ENCODE peak calls at places on chromosome 16, in four cellular contexts. F, L, E and Q are unnamed samples.

GRCh38 chr16:1159973-1160772 is 7.3 kb downstream of the CACNA1H start:
- DNase-seq in F (no peak), L (no peak), E (no peak), Q (no peak)

GRCh38 chr16:73033271-73033998 is 14.5 kb downstream of the ZFHX3 start:
- DNase-seq in F (peak; percentile 84), L (no peak), E (no peak), Q (peak; percentile 96)

GRCh38 chr16:48687421-48688038 is 77.5 kb upstream of the N4BP1 start:
- DNase-seq in F (peak; percentile 78), L (peak; percentile 67), E (no peak), Q (peak; percentile 66)

GRCh38 chr16:19765860-19766553 is 47.9 kb downstream of the IQCK start:
- DNase-seq in F (no peak), L (no peak), E (no peak), Q (no peak)

GRCh38 chr16:15608398-15609285 is 34.3 kb downstream of the MARF1 start:
- DNase-seq in F (no peak), L (peak; percentile 60), E (no peak), Q (no peak)

GRCh38 chr16:68446941-68447675 is 1.2 kb downstream of the SMPD3 start:
- DNase-seq in F (no peak), L (no peak), E (no peak), Q (no peak)

GRCh38 chr16:20944861-20945390 is 44.4 kb downstream of the LYRM1 start:
- DNase-seq in F (peak; percentile 83), L (peak; percentile 16), E (no peak), Q (no peak)

GRCh38 chr16:62715701-62716100 is 679.5 kb upstream of the CDH8 start:
- DNase-seq in F (no peak), L (no peak), E (no peak), Q (no peak)

GRCh38 chr16:23863511-23864422 is 28.0 kb downstream of the PRKCB start:
- DNase-seq in F (no peak), L (no peak), E (no peak), Q (no peak)

GRCh38 chr16:46747777-46748651 is at the start of gene MYLK3:
- DNase-seq in F (peak; percentile 92), L (no peak), E (peak; percentile 38), Q (peak; percentile 78)
- H3K56ac ChIP-seq in F (peak within 1 kb of the TSS; percentile 75), L (no peak within 1 kb of the TSS), E (no peak within 1 kb of the TSS), Q (no peak within 1 kb of the TSS)

GRCh38 chr16:81499576-81500380 is 55.2 kb downstream of the CMIP start:
- DNase-seq in F (no peak), L (no peak), E (no peak), Q (no peak)
- H3K4me1 ChIP-seq in F (no peaks in the 10 kb centered on the region), L (peaks cover 6% of the 10 kb centered on the region), E (peaks cover 17% of the 10 kb centered on the region), Q (no peaks in the 10 kb centered on the region)

GRCh38 chr16:3549906-3550305 is 27.3 kb downstream of the NLRC3 start:
- DNase-seq in F (no peak), L (no peak), E (no peak), Q (no peak)
- H3K56ac ChIP-seq in F (no peak overlapping the region), L (no peak overlapping the region), E (no peak overlapping the region), Q (no peak overlapping the region)

DNA sequence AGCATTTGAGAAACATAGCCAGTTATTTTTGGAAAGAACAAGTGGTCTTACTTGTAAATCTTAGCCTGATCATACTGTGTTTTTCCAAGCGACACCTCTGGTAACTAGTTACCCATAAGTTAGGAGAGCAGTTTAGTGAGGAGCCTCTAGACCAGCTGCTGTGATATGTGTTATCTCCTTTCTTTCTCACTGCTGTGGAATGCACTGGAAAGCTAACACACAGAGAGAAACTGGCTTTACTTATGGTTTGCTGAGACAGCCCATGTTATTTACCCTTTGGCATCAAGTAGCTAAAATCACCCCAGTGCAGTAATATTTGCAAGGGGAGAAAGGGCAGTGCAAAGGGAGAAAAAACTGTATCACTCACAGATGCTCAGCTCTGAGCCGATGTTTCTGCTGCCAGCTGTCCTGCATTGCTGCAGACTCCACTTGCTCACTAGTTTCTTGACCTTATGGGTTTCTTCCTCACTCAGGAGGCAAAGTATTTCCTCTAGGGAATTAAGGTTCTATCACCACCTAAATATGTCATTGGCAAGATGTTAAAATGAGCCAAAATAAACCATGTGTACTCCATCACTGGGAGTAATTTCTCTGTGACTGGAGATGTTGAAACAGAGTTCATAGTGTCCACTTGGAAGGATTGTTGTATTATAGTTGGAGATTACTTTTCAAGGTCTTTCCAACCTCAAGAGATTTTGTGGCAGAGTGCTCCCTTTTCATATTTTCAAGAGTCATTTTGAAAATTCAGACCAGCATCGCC is 2.3 kb downstream of the RBFOX1 start:
- DNase-seq in F (peak; percentile 65), L (no peak), E (no peak), Q (no peak)
- H3K4me1 ChIP-seq in F (peaks cover 2% of the 10 kb centered on the region), L (no peaks in the 10 kb centered on the region), E (no peaks in the 10 kb centered on the region), Q (no peaks in the 10 kb centered on the region)

DNA sequence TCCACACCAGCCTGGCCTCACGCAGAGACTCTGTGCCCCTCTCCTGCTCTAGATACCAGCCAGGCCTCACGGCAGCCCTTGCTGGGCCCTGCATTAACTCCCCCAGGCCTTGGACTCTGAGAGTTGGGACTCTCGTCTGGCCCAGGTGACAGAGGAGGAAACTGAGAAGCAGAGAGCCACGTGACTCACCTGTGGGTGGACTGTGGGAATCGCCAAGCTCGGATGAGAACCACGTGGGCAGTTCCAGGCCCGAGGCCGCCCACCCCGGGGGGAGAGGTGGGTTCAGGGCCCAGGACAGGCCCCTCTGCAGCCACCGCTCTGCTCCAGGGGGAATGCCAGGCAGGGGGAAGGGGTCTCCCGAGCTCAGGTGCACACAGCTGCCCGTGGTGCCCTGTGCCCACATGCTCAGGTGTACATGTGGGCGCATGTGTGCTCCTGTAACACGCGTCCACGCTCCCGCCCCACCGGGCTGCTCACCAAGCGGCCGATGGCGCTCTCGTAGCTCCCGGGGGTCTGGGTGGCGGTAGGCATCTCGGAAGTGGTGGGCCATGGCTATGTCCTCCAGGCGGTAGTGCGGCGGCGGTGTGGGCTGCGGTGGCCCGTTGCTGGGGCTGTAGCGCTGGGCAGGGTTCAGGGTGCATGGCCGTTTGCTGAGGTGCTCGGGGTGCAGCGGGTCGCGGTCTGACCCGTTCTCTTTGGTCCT is 18.3 kb upstream of the PABPN1L start:
- DNase-seq in F (no peak), L (no peak), E (no peak), Q (no peak)
- H3K56ac ChIP-seq in F (no peak overlapping the region), L (no peak overlapping the region), E (no peak overlapping the region), Q (no peak overlapping the region)

DNA sequence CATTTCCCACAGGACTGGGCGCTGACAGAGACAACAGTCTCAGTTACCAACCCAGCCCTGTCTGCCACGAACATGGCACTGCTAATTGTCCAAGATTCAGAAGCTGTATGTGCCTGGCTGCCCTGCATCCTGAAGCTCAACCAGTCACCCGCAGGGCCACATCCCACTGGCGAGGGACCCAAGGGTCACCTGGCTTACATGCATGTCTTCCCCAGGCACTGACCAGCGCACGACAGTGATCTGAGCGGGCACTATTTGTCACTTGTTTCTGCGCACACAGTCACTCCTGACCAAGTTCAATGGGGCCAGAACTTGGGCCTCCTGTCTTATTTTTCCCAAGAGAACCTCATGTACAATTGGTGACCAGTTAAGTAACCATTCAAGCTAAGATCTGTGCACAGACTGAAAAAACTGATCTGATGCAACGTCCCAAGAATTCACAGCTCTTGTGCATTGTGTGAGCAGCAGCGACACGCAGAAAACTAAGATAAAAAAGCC is 13.1 kb downstream of the USP7 start:
- DNase-seq in F (peak; percentile 26), L (peak; percentile 73), E (no peak), Q (no peak)
- H3K4me1 ChIP-seq in F (peaks cover 18% of the 10 kb centered on the region), L (peaks cover 16% of the 10 kb centered on the region), E (peaks cover 25% of the 10 kb centered on the region), Q (peaks cover 19% of the 10 kb centered on the region)

GRCh38 chr16:50144211-50144610 is 8.9 kb upstream of the TENT4B start:
- DNase-seq in F (no peak), L (no peak), E (no peak), Q (no peak)
- H3K56ac ChIP-seq in F (no peak overlapping the region), L (no peak overlapping the region), E (no peak overlapping the region), Q (no peak overlapping the region)

GRCh38 chr16:53041196-53041977 is 11.3 kb downstream of the CHD9NB start:
- DNase-seq in F (peak; percentile 48), L (peak; percentile 5), E (no peak), Q (peak; percentile 51)

GRCh38 chr16:53043462-53043861 is 9.2 kb downstream of the CHD9NB start:
- DNase-seq in F (peak; percentile 78), L (no peak), E (no peak), Q (no peak)

GRCh38 chr16:53045554-53046250 is 7.0 kb downstream of the CHD9NB start:
- DNase-seq in F (no peak), L (no peak), E (no peak), Q (no peak)

GRCh38 chr16:53042235-53042645 is 10.5 kb downstream of the CHD9NB start:
- DNase-seq in F (peak; percentile 56), L (no peak), E (no peak), Q (no peak)

DNA sequence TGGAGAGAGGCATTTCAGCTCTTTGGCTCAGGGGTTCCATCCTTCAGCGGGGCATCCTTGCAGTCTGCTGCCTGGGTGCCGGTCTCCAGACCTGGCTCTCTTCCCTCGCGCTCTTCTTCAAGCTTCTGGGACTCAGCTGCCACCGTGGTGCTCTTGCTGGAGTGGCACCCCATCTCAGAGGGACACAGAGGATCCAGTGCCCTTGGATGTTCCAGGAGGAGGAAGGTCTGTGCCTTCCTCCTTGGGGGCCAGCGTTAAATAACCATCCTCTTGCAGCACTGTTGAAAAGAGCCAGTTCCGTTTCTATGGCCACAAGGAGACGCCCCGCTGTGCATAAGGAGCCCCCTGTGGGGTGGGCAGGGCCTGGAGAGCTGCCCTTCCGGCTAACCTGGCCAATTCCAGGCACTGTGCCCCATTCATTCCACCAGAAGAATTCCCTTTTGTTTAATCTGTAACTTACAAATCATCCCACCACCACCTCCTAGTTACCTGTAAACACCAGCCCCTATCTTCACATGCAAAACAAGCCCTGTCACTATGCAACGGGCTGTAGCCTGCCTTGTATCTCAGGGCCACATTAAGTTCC is 8.6 kb downstream of the CHD9NB start:
- DNase-seq in F (peak; percentile 97), L (no peak), E (peak; percentile 92), Q (peak; percentile 91)
- H3K4me1 ChIP-seq in F (peaks cover 27% of the 10 kb centered on the region), L (peaks cover 12% of the 10 kb centered on the region), E (peaks cover 27% of the 10 kb centered on the region), Q (peaks cover 11% of the 10 kb centered on the region)